ENCODE peak calls at places on chromosomes 16 and 17, in six cellular contexts. I, C, O, E, T and S are unnamed samples.

GRCh38 chr16:69286941-69287713 is 24.0 kb upstream of the VPS4A start:
- DNase-seq in T (peak; percentile 83), E (peak; percentile 43), O (peak; percentile 62), C (peak; percentile 81), I (no peak), S (no peak)

GRCh38 chr17:32445075-32445427 is 741 bp downstream of the PSMD11 start:
- DNase-seq in E (no peak), C (peak; percentile 66), I (peak; percentile 28), O (no peak), T (peak; percentile 28), S (no peak)

GRCh38 chr17:63925615-63926014 is 6.5 kb downstream of the CD79B start:
- DNase-seq in T (no peak), C (no peak), I (no peak), O (peak; percentile 0), E (no peak), S (no peak)

GRCh38 chr16:24849641-24850040 is 3.9 kb downstream of the SLC5A11 start:
- DNase-seq in C (peak; percentile 40), I (no peak), O (no peak), E (no peak), T (no peak), S (no peak)

GRCh38 chr17:74759243-74759801 is 10.9 kb downstream of the NHERF1 start:
- DNase-seq in T (no peak), O (no peak), E (no peak), I (no peak), C (no peak), S (no peak)

GRCh38 chr16:12750554-12750918 is 53.2 kb downstream of the CPPED1 start:
- DNase-seq in O (no peak), E (no peak), C (no peak), T (no peak), I (no peak), S (no peak)

GRCh38 chr17:5757306-5757907 is 173.1 kb upstream of the NLRP1 start:
- DNase-seq in I (no peak), C (no peak), O (no peak), T (no peak), E (no peak), S (no peak)

GRCh38 chr16:17476414-17477259 is 5.9 kb upstream of the XYLT1 start:
- DNase-seq in E (peak; percentile 45), T (no peak), C (no peak), I (peak; percentile 54), O (no peak), S (peak; percentile 40)

GRCh38 chr17:40038882-40039513 is 15.2 kb downstream of the MED24 start:
- DNase-seq in C (peak; percentile 96), O (peak; percentile 71), T (peak; percentile 89), E (peak; percentile 50), I (peak; percentile 63), S (peak; percentile 81)

GRCh38 chr17:40340880-40341807 is 23.4 kb downstream of the GJD3 start:
- DNase-seq in O (peak; percentile 92), T (peak; percentile 94), E (peak; percentile 88), C (peak; percentile 97), I (peak; percentile 90), S (peak; percentile 87)

GRCh38 chr16:90022209-90023077 is 3.2 kb upstream of the DBNDD1 start:
- DNase-seq in I (peak; percentile 95), T (peak; percentile 83), C (peak; percentile 94), E (peak; percentile 97), O (peak; percentile 92), S (peak; percentile 95)

GRCh38 chr17:68461122-68461539 is 3.8 kb upstream of the WIPI1 start:
- DNase-seq in E (no peak), C (no peak), I (no peak), O (no peak), T (no peak), S (no peak)

GRCh38 chr17:43660816-43661493 is 767 bp downstream of the MEOX1 start:
- DNase-seq in O (no peak), E (no peak), I (no peak), C (no peak), T (no peak), S (no peak)

GRCh38 chr16:8644513-8645140 is 23.1 kb downstream of the METTL22 start:
- DNase-seq in C (no peak), E (no peak), I (peak; percentile 30), T (peak; percentile 42), O (peak; percentile 40), S (no peak)

GRCh38 chr17:50037321-50038107 is 18.4 kb upstream of the ITGA3 start:
- DNase-seq in E (no peak), I (peak; percentile 56), T (peak; percentile 69), C (peak; percentile 92), O (peak; percentile 25), S (peak; percentile 85)

GRCh38 chr17:81309140-81309858 is 14.2 kb upstream of the SLC38A10 start:
- DNase-seq in O (peak; percentile 93), I (peak; percentile 90), E (peak; percentile 66), T (peak; percentile 93), C (peak; percentile 95), S (no peak)

GRCh38 chr16:78311831-78312230 is 212.4 kb downstream of the WWOX start:
- DNase-seq in C (no peak), O (no peak), I (no peak), E (no peak), T (no peak), S (no peak)
- H3K27me3 ChIP-seq in C (no peaks in the 10 kb centered on the region), O (no peaks in the 10 kb centered on the region), I (no peaks in the 10 kb centered on the region), E (no peaks in the 10 kb centered on the region), T (no peaks in the 10 kb centered on the region), S (no peaks in the 10 kb centered on the region)

DNA sequence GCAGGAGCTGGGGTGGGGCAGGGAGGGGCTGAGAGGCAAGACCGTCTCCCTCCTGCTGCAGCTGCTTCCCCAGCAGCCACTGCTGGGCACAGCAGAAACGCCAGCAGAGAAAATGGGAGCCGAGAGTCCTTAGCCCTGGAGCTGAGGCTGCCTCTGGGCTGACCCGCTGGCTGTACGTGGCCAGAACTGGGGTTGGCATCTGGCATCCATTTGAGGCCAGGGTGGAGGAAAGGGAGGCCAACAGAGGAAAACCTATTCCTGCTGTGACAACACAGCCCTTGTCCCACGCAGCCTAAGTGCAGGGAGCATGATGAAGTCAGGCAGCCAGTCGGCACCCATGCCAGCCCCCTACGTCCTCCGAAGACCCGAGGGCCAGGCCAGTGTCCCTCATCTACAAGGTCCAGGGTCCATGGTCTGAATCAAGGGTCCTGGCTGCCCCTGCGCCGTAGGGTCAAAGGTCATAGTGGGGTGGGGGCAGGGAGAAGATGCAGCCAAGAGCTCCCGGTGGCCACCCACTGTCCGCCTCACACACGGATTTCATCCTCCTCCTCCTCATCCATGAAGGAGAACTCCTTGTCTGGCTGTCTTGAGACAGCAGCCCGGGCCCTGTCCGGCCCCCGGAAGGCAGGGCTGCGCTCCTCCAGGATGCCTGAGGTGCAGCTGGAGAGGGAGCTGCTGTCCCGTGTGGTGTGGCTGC is 23.4 kb upstream of the CPSF4L start:
- DNase-seq in O (no peak), C (no peak), I (no peak), T (no peak), E (no peak), S (peak; percentile 44)
- H3K4me1 ChIP-seq in O (peaks cover 87% of the 10 kb centered on the region), C (no peaks in the 10 kb centered on the region), I (peaks cover 93% of the 10 kb centered on the region), T (no peaks in the 10 kb centered on the region), E (peaks cover 14% of the 10 kb centered on the region), S (peaks cover 62% of the 10 kb centered on the region)

GRCh38 chr16:88430524-88431446 is 22.3 kb upstream of the ZFPM1 start:
- DNase-seq in I (no peak), O (peak; percentile 40), E (no peak), T (no peak), C (no peak), S (no peak)
- H3K27me3 ChIP-seq in I (peaks cover 73% of the 10 kb centered on the region), O (peaks cover 85% of the 10 kb centered on the region), E (no peaks in the 10 kb centered on the region), T (peaks cover 52% of the 10 kb centered on the region), C (peaks cover 46% of the 10 kb centered on the region), S (no peaks in the 10 kb centered on the region)

DNA sequence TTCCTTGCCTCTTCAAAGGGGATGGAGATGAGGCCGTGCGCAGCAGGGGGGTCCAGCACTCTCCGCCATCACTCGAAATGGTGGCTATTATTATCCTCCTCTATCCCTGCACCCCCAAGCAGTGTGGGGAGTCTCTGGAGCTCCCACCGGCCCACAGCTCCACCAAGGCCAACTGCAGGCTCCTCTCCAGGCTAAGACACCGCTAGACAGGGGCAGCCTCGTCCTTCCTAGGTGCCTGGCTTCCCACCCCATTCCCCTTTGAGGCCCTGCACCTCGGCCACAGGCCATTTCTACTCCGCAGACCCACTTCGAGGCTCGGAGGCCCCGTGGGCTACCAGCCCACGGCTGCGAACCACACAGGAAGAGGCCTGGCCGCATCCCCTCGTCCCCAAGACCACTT is 39.6 kb upstream of the PABPN1L start:
- DNase-seq in O (no peak), I (no peak), T (no peak), C (no peak), E (no peak), S (no peak)
- H3K4me1 ChIP-seq in O (peaks cover 66% of the 10 kb centered on the region), I (peaks cover 3% of the 10 kb centered on the region), T (no peaks in the 10 kb centered on the region), C (no peaks in the 10 kb centered on the region), E (peaks cover 2% of the 10 kb centered on the region), S (no peaks in the 10 kb centered on the region)

DNA sequence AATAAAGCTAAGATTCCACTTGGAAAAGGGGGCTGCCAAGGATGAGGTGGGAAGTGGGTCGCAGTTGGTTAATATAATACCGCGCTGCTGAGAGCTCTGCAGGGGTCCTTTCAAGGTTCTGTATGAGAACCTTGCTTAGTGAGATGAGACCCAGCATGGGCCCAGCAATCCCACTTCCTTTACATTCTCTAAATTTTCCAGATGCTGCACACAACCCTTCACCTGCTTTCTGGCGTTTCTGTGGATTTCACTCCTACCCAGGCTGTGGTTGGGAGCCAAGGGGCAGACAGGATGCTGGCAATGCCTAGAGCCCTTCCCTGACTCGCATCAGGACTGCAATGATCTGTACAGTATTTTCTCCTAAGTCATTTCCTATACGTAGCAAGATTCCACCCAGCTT is 10.1 kb upstream of the PIPOX start:
- DNase-seq in E (no peak), T (no peak), I (no peak), O (no peak), C (no peak), S (no peak)
- H3K27me3 ChIP-seq in E (no peaks in the 10 kb centered on the region), T (peaks cover 42% of the 10 kb centered on the region), I (peaks cover 67% of the 10 kb centered on the region), O (peaks cover 78% of the 10 kb centered on the region), C (no peaks in the 10 kb centered on the region), S (no peaks in the 10 kb centered on the region)

DNA sequence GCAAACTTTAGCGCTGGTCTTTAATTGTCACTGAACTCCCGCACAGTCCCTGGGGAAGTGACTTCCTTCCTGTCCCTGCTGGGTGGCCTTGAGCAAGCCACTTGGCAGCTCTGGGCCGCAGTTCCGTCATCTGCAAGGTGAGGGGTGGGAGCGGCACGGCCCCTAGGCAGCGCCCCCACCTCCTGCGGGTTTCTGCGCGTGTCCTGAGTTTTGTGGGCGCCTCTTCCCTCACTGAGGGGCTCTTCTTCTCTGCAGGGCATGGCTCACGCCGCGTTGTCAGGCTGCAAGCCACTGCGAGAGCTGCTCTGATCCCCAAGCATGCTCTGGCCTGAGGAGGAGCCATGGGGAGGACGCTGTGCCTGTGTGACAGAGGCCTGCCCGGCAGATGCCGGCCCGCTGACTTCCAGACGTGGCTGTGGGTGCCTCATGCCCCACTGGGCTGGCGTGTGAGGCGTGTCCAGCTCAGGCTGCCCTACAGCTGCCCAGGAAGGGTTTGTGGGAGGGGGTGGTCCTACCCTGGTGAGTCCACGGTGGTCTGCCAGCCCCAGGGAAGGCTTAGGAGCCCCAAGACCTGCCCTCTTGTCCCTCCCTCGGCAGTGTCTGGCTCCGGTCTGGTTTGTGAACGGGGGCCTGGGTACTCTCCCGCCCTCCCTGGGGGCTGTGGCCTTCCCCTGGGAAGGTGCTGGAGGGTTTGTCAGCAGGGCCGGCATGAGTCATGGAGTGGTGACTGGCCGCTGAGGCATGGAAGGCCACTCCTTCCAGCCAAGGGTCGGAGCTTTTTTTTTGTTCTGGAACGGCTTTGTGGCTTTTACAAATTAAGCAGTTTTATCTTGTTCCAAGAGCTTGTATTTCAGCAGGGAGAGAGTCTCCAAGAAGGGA is 182.0 kb downstream of the SEC14L1 start:
- DNase-seq in E (peak; percentile 97), O (peak; percentile 83), I (peak; percentile 76), C (peak; percentile 95), T (peak; percentile 95), S (peak; percentile 92)
- H3K4me1 ChIP-seq in E (peaks cover 44% of the 10 kb centered on the region), O (peaks cover 72% of the 10 kb centered on the region), I (peaks cover 87% of the 10 kb centered on the region), C (no peaks in the 10 kb centered on the region), T (peaks cover 24% of the 10 kb centered on the region), S (peaks cover 35% of the 10 kb centered on the region)